ENCODE peak calls at places on chromosomes 1 and 21, in eight cellular contexts. T is NB4, D is mammary epithelial cell, J is IMR-90, M is fibroblast of the aortic adventitia, X is brain microvascular endothelial cell, G is fibroblast of pulmonary artery, K is GM23338. R is an unnamed sample.

GRCh38 chr1:19372602-19373001 is 60.5 kb downstream of the SLC66A1 start:
- DNase-seq in J (no peak), M (no peak), D (no peak), X (no peak), K (no peak), G (no peak), T (no peak), R (no peak)

GRCh38 chr1:15911927-15912326 is 64.0 kb downstream of the ZBTB17 start:
- DNase-seq in D (no peak), M (no peak), T (no peak), K (no peak), J (no peak), X (no peak), G (no peak), R (no peak)

GRCh38 chr1:70051926-70052325 is 153.5 kb downstream of the LRRC40 start:
- DNase-seq in D (no peak), M (no peak), J (no peak), X (no peak), T (no peak), K (no peak), G (no peak), R (no peak)

GRCh38 chr21:37764696-37765095 is 151.6 kb downstream of the KCNJ6 start:
- DNase-seq in J (no peak), T (no peak), X (no peak), D (no peak), K (no peak), G (no peak), M (no peak), R (no peak)

GRCh38 chr1:9577423-9577822 is 11.3 kb upstream of the TMEM201 start:
- DNase-seq in M (no peak), K (no peak), T (no peak), G (no peak), X (no peak), D (no peak), J (no peak), R (no peak)

GRCh38 chr1:213678348-213678747 is 309.4 kb upstream of the PROX1 start:
- DNase-seq in X (no peak), J (no peak), G (no peak), T (no peak), M (no peak), D (no peak), K (no peak), R (no peak)

GRCh38 chr1:223639333-223639749 is 26.2 kb downstream of the CAPN8 start:
- DNase-seq in G (no peak), D (peak), T (peak), K (no peak), J (no peak), X (no peak), M (no peak), R (no peak)

GRCh38 chr21:44564099-44564498 is 5.5 kb upstream of the KRTAP10-3 start:
- DNase-seq in X (no peak), T (no peak), J (no peak), G (no peak), D (no peak), M (no peak), K (no peak), R (no peak)

GRCh38 chr1:180131510-180131909 is 23.2 kb upstream of the QSOX1 start:
- DNase-seq in X (peak), M (peak), T (peak), G (peak), K (no peak), D (peak), J (peak), R (peak)

DNA sequence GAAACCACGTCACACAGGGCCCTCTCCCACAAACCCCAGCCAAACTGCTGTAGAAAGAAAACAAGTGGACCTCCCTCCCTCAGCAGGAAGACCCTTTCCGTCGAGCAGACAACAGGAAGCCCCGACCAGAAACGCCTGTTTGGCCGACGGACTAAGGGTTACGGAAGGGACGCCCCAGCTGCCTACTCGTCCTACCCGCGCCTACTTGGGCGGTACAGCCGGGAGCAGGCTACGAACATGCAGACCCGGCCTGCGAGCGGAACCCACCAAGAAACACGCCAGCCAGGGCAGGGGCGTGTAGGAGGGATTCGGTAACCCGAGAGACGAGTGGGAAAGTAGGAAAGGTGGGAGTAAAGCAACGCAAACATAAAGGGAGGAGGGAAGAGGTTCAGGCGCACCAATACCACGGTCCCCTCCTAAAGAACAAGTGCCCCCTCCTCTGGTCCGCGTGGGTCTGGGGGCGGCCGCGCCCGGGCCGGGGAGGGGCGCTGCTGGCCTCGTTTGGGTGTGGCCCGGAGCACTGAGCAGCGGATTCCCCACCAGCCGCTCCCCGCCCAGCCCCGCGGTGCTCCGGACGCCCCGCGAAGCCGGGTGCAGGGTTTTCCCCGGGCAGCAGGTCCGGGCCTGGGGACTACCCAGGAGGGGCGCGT is 450 bp downstream of the S100A10 start:
- DNase-seq in X (no peak), D (no peak), G (no peak), K (peak), J (no peak), T (peak), M (no peak), R (peak)
- TF ChIP-seq CTCF in X (no peak), D (no peak), G (no peak), K (no peak), J (no peak), T (no peak), M (no peak), R (no peak)

DNA sequence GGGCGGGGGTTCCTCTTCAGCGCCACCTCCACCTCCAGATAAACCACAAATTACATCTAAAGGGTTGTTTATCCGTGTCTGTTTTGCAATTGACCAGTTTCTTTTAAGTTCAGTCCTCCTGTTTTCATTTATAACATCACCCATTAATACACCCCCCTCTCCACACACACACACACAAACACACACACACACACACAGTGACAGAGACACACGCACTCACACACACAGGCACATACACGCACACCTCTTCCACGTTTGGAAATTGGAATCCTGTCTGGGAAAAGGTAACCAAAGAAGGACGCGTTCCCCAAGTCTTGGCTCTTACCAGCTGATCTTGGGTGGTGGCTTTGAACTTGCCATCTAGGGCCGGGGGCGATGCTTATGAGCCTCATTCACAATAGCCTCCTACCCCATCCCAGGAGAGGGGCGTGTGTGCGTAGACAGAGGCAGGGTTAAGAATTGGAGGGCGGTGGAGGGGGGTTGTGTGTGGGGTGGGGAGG is 442 bp upstream of the CSMD2 start:
- DNase-seq in X (no peak), K (peak), M (peak), G (no peak), J (no peak), T (no peak), D (no peak), R (no peak)
- H3K4me3 ChIP-seq in X (no peak), K (peak), M (peak), G (no peak), J (no peak), T (no peak), D (no peak), R (peak)

GRCh38 chr21:36489103-36489785 is 9.3 kb upstream of the CLDN14 start:
- DNase-seq in K (no peak), T (no peak), J (no peak), G (no peak), X (no peak), D (no peak), M (no peak), R (no peak)

GRCh38 chr21:36486246-36486645 is 6.3 kb upstream of the CLDN14 start:
- DNase-seq in K (no peak), X (no peak), T (no peak), M (no peak), G (no peak), J (no peak), D (no peak), R (no peak)

GRCh38 chr21:36487641-36488307 is 7.9 kb upstream of the CLDN14 start:
- DNase-seq in M (peak), J (peak), G (peak), K (no peak), X (peak), T (peak), D (peak), R (peak)

GRCh38 chr21:36494557-36494956 is 14.6 kb upstream of the CLDN14 start:
- DNase-seq in K (no peak), T (no peak), J (no peak), X (no peak), M (no peak), G (no peak), D (no peak), R (no peak)

DNA sequence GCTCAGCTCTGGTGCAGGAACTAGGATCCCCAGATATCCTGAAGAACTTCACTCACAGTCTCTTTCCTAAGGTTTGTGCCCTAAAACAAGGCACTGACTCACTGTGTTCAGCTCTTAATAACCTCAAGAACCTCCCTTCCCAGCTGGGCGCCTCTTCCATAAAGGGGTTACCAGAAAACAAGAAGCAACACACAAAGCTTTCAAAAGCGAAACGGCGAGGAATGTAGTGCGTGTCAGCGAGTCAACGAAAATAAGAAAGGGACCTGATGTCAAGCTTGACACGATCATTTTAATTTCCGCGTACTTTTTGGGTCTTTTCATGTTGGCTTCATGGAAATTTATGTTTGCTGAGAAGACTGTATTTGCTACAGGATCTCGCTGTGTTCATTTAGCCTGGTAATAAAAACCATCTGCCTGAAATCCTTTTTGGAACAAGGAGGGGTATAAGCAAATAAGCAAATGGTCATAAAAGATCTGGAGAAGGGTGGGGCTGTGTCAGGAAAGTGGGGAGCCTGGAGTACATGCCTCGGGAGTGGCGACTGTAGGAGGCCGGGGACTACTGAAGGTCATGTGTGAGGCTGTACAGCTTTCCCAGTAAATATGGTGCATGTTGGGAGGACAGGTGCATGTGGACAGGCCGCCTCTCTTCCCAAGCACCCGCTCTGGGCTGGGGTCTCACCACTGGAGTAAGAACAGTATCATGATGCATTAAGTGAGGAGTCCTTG is 11.4 kb upstream of the CLDN14 start:
- DNase-seq in X (peak), M (no peak), K (no peak), D (no peak), T (no peak), G (no peak), J (no peak), R (no peak)
- TF ChIP-seq CTCF in X (no peak), M (no peak), K (no peak), D (no peak), T (no peak), G (no peak), J (no peak), R (no peak)

DNA sequence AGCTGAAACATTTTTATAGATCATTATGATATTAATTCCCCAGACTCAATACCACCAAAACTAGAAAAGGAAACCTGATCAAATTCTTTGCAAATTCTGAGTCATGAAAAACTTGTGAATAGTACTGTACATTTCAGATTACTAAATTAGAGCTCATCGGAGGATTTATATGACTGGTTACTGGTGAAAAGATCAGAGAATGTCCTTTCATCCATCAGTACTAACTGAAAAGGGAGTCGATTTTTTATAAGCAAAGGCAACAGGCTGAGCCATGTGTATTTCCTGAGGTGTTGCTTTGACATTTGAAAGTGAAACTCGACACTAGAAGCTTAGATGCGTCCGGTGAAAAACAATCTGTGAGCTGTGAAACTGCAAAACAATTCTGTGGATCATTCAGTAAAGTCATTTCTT is 155.7 kb downstream of the TNFSF18 start:
- DNase-seq in J (peak), K (peak), G (no peak), M (no peak), T (no peak), X (no peak), D (no peak), R (no peak)
- H3K4me3 ChIP-seq in J (peak), K (no peak), G (peak), M (no peak), T (no peak), X (no peak), D (no peak), R (no peak)

GRCh38 chr1:154741747-154742495 is 128.2 kb downstream of the KCNN3 start:
- DNase-seq in M (peak), J (no peak), T (no peak), D (no peak), G (peak), X (no peak), K (peak), R (peak)
- TF ChIP-seq CTCF in M (no peak), J (no peak), T (no peak), D (no peak), G (peak), X (peak), K (peak), R (peak)

GRCh38 chr1:63731117-63732043 is 42.4 kb upstream of the ROR1 start:
- DNase-seq in K (peak), G (peak), T (no peak), J (peak), M (peak), X (peak), D (peak), R (peak)
- H3K4me3 ChIP-seq in K (no peak), G (no peak), T (no peak), J (no peak), M (peak), X (no peak), D (no peak), R (no peak)

GRCh38 chr1:40856116-40856515 is 6.0 kb downstream of the CITED4 start:
- DNase-seq in D (no peak), T (no peak), G (no peak), M (no peak), X (no peak), J (no peak), K (no peak), R (no peak)

GRCh38 chr1:40856656-40857302 is 5.4 kb downstream of the CITED4 start:
- DNase-seq in K (no peak), M (no peak), G (no peak), X (no peak), J (no peak), D (no peak), T (no peak), R (no peak)

GRCh38 chr1:40853113-40853999 is 8.8 kb downstream of the CITED4 start:
- DNase-seq in M (peak), J (no peak), D (peak), G (no peak), T (no peak), X (no peak), K (no peak), R (no peak)

GRCh38 chr1:40857737-40858136 is 4.4 kb downstream of the CITED4 start:
- DNase-seq in D (no peak), G (no peak), X (no peak), T (no peak), M (no peak), J (no peak), K (no peak), R (no peak)

DNA sequence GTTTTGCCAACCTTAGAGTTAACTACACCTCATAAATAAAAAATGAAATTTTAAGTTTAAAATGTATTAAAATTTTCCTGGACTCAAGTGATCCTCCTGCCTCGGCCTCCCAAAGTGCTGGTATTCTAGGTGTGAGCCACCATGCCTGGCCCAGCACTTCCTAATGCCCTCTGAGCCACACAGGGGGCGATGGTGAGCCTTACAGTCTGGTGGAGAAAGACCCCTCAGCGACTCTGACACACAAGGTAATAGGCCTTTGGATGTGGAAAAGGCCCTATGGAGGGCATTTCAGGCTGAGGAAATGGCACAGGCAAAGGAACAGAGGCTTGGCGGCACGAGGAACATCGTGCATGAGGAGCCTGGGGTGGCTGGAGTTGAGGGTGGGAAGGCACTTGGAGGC is 6.7 kb downstream of the CITED4 start:
- DNase-seq in J (no peak), M (no peak), K (peak), D (no peak), T (peak), X (no peak), G (no peak), R (no peak)
- TF ChIP-seq CTCF in J (peak), M (peak), K (peak), D (peak), T (peak), X (peak), G (peak), R (peak)

DNA sequence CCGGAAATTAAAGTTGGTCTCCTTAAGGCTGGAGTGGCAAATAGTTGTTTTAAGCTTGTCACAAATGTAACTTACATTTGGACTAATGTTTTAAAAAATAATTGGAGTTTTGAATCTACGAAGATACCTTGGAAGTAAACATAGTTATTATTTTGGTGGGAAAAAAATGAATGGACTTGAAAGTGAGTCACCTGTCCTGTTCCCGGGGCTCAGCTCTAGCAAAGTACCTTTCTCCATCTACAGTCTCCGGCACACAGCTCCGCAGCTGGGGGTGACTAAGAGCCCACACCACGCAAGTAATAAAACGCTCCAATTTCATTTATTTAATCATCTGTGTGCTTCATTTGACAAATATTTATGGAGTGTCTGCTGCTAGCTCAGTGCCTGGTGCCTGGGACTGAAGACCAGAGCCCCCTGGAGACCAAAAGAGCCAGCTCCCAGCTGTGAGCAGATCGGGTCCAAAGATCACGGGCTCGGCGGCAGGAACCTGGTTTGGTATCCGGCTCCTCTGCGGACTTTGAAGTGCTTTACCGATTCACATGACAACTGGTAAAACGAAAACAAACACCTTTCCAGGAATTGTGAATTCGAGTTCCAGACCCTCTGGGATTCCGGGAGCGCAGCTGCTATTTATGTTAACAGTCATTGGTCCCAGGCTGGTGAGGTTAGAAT is 1.7 kb upstream of the RIPK4 start:
- DNase-seq in T (peak), K (peak), X (peak), G (peak), M (peak), J (peak), D (peak), R (peak)
- H3K4me3 ChIP-seq in T (no peak), K (peak), X (peak), G (peak), M (peak), J (peak), D (peak), R (peak)

DNA sequence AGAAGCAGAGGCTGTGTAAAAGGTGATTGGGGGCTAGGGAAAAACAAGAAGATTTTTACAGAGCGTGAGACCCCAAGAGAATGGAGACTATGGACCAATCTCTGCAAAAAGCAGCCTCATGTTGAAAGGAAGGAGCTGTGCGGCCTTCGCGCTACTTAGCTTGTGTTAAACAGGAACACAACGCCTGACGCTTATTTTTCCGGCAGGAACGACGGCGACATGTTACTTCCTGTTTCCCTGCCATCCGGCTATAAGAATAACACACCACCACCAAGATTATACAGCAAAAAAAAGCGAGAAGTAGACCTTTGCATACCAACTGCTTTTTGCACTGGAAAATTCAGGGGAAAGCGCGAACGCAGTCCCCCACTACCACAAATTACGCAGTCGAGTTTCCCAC is 272.7 kb downstream of the FAM72C start:
- DNase-seq in M (no peak), K (no peak), T (no peak), G (no peak), X (no peak), D (no peak), J (no peak), R (no peak)
- TF ChIP-seq CTCF in M (no peak), K (no peak), T (no peak), G (no peak), X (no peak), D (no peak), J (no peak), R (no peak)